ENCODE peak calls at places on chromosomes 16 and 17, in nine cellular contexts. X, T, E, V, H, K, J, N and Q are unnamed samples.

GRCh38 chr17:8137645-8138342 is 13.9 kb upstream of the HES7 start:
- DNase-seq in X (no peak), T (no peak), E (no peak), V (no peak), H (no peak), K (peak; percentile 47), J (no peak), N (no peak), Q (no peak)

GRCh38 chr16:30923554-30924085 is at the start of gene FBXL19:
- DNase-seq in X (no peak), T (no peak), E (peak; percentile 69), V (no peak), H (peak; percentile 36), K (peak; percentile 77), J (peak; percentile 45), N (no peak), Q (no peak)

GRCh38 chr17:58196610-58197009 is 4.1 kb downstream of the EPX start:
- DNase-seq in X (no peak), T (no peak), E (no peak), V (no peak), H (no peak), K (no peak), J (no peak), N (no peak), Q (no peak)

GRCh38 chr17:27181935-27182334 is 112.0 kb upstream of the WSB1 start:
- DNase-seq in X (no peak), T (no peak), E (no peak), V (no peak), H (no peak), K (no peak), J (no peak), N (no peak), Q (no peak)

GRCh38 chr17:32976131-32976530 is 15.5 kb upstream of the SPACA3 start:
- DNase-seq in X (no peak), T (no peak), E (no peak), V (no peak), H (no peak), K (no peak), J (no peak), N (no peak), Q (no peak)

GRCh38 chr17:38605230-38605851 is 411 bp downstream of the SRCIN1 start:
- DNase-seq in X (no peak), T (no peak), E (peak; percentile 37), V (no peak), H (no peak), K (no peak), J (no peak), N (no peak), Q (no peak)

GRCh38 chr17:78822552-78822951 is 18.1 kb downstream of the USP36 start:
- DNase-seq in X (no peak), T (no peak), E (no peak), V (no peak), H (no peak), K (peak; percentile 51), J (no peak), N (peak; percentile 98), Q (no peak)

GRCh38 chr17:76512366-76513305 is 11.4 kb upstream of the RHBDF2 start:
- DNase-seq in X (no peak), T (no peak), E (no peak), V (no peak), H (no peak), K (no peak), J (no peak), N (no peak), Q (no peak)

GRCh38 chr17:75854881-75855309 is 240 bp downstream of the WBP2 start:
- DNase-seq in X (no peak), T (no peak), E (no peak), V (no peak), H (no peak), K (no peak), J (no peak), N (no peak), Q (no peak)

GRCh38 chr17:75370288-75370687 is 35.2 kb downstream of the GRB2 start:
- DNase-seq in X (no peak), T (peak; percentile 33), E (no peak), V (no peak), H (no peak), K (peak; percentile 84), J (no peak), N (no peak), Q (no peak)

GRCh38 chr17:65783845-65784334 is 222.4 kb upstream of the AXIN2 start:
- DNase-seq in X (no peak), T (no peak), E (no peak), V (peak; percentile 95), H (no peak), K (no peak), J (peak; percentile 32), N (peak; percentile 77), Q (no peak)

GRCh38 chr17:50683434-50684287 is 24.1 kb downstream of the ANKRD40 start:
- DNase-seq in X (no peak), T (no peak), E (no peak), V (no peak), H (no peak), K (no peak), J (no peak), N (no peak), Q (no peak)

GRCh38 chr17:19238167-19238505 is 970 bp downstream of the EPN2 start:
- DNase-seq in X (no peak), T (no peak), E (peak; percentile 31), V (no peak), H (peak; percentile 13), K (peak; percentile 69), J (peak; percentile 55), N (no peak), Q (no peak)

GRCh38 chr17:19263621-19264010 is 26.4 kb downstream of the EPN2 start:
- DNase-seq in X (no peak), T (peak; percentile 47), E (no peak), V (peak; percentile 37), H (no peak), K (peak; percentile 82), J (no peak), N (no peak), Q (no peak)

GRCh38 chr17:51188321-51188853 is 22.2 kb downstream of the NME2 start:
- DNase-seq in X (no peak), T (no peak), E (no peak), V (no peak), H (no peak), K (no peak), J (no peak), N (no peak), Q (no peak)

GRCh38 chr17:19770985-19771710 is 23.1 kb upstream of the ALDH3A1 start:
- DNase-seq in X (no peak), T (no peak), E (no peak), V (no peak), H (no peak), K (no peak), J (no peak), N (no peak), Q (no peak)

GRCh38 chr16:67158637-67159600 is 790 bp downstream of the TRADD start:
- DNase-seq in X (peak; percentile 58), T (no peak), E (no peak), V (no peak), H (peak; percentile 76), K (peak; percentile 73), J (peak; percentile 82), N (no peak), Q (no peak)

GRCh38 chr17:37779554-37779953 is 34.7 kb upstream of the HNF1B start:
- DNase-seq in X (no peak), T (no peak), E (no peak), V (no peak), H (no peak), K (no peak), J (no peak), N (no peak), Q (no peak)